ENCODE peak calls at places on chromosome 21, in six cellular contexts. B is fibroblast of villous mesenchyme; H is IMR-90; I is CD4-positive, alpha-beta T cell; R is HCT116; A is astrocyte of the cerebellum. P is an unnamed sample.

GRCh38 chr21:37407719-37408455 is 41.3 kb downstream of the DYRK1A start:
- DNase-seq in B (peak; percentile 55), R (no peak), I (no peak), A (no peak), H (peak; percentile 63), P (peak; percentile 45)

GRCh38 chr21:14530574-14530973 is 15.5 kb downstream of the SAMSN1 start:
- DNase-seq in A (no peak), B (no peak), I (no peak), R (no peak), H (no peak), P (no peak)

GRCh38 chr21:42440187-42440792 is 36.6 kb downstream of the UBASH3A start:
- DNase-seq in I (no peak), R (no peak), B (no peak), A (no peak), H (no peak), P (no peak)

GRCh38 chr21:42239556-42239955 is 20.6 kb downstream of the ABCG1 start:
- DNase-seq in R (no peak), A (no peak), I (no peak), B (no peak), H (no peak), P (no peak)

GRCh38 chr21:17461014-17461413 is 51.8 kb upstream of the CXADR start:
- DNase-seq in B (peak; percentile 78), I (no peak), R (no peak), A (peak; percentile 16), H (peak; percentile 92), P (peak; percentile 91)

GRCh38 chr21:37300114-37300746 is 33.1 kb upstream of the VPS26C start:
- DNase-seq in B (no peak), H (no peak), R (no peak), A (no peak), I (no peak), P (no peak)

GRCh38 chr21:38037416-38037815 is 121.2 kb upstream of the KCNJ6 start:
- DNase-seq in B (peak; percentile 5), R (no peak), A (no peak), I (no peak), H (no peak), P (peak; percentile 16)

GRCh38 chr21:15051652-15052554 is 12.9 kb downstream of the NRIP1 start:
- DNase-seq in R (no peak), H (peak; percentile 47), A (no peak), B (peak; percentile 78), I (no peak), P (peak; percentile 50)

GRCh38 chr21:41045534-41046268 is 122.3 kb upstream of the BACE2 start:
- DNase-seq in A (no peak), I (no peak), B (no peak), R (no peak), H (no peak), P (no peak)

GRCh38 chr21:34202553-34203332 is 129.4 kb downstream of the MRPS6 start:
- DNase-seq in R (peak; percentile 3), H (no peak), I (no peak), A (no peak), B (peak; percentile 76), P (no peak)

GRCh38 chr21:41580758-41581554 is 73.0 kb upstream of the TMPRSS2 start:
- DNase-seq in I (no peak), A (no peak), H (no peak), R (no peak), B (no peak), P (no peak)

GRCh38 chr21:43271452-43272020 is 102.7 kb downstream of the CRYAA start:
- DNase-seq in R (no peak), A (no peak), H (no peak), I (no peak), B (no peak), P (no peak)

GRCh38 chr21:27085387-27085786 is 118.5 kb upstream of the ADAMTS5 start:
- DNase-seq in H (no peak), A (no peak), B (no peak), I (no peak), R (no peak), P (no peak)

GRCh38 chr21:41500931-41501381 is 7.0 kb downstream of the TMPRSS2 start:
- DNase-seq in H (no peak), R (no peak), B (no peak), I (no peak), A (no peak), P (no peak)

GRCh38 chr21:36692844-36693143 is 6.1 kb upstream of the SIM2 start:
- DNase-seq in A (no peak), H (no peak), R (no peak), B (no peak), I (no peak), P (no peak)

GRCh38 chr21:44333701-44334636 is 5.2 kb downstream of the CFAP410 start:
- DNase-seq in R (no peak), A (no peak), B (no peak), I (no peak), H (no peak), P (no peak)

GRCh38 chr21:44334637-44335030 is 4.6 kb downstream of the CFAP410 start:
- DNase-seq in H (no peak), A (no peak), B (no peak), I (no peak), R (no peak), P (no peak)

GRCh38 chr21:44331650-44332306 is 7.4 kb downstream of the CFAP410 start:
- DNase-seq in A (no peak), B (peak; percentile 45), R (no peak), H (peak; percentile 15), I (no peak), P (peak; percentile 9)

GRCh38 chr21:44332383-44332782 is 6.8 kb downstream of the CFAP410 start:
- DNase-seq in I (no peak), H (no peak), B (no peak), R (no peak), A (no peak), P (no peak)

DNA sequence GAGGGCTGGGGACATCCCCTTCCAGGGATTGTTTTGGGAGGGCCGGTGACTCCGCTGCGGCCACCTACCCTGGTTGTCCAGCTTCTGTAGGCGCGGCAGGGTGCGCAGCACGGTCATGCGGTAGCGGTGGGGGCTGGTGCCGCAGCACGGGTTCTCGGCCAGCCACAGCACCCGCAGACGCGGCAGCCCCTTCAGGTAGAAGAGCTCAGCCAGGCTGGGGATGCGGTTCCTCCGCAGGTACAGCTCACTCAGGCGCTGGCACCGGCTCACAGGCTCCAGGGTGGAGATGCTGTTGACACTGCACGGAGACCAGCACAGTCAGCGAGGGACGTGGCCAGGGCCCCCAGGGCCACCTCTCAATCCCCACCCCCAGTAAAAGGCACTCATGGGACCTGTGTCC is 6.2 kb downstream of the CFAP410 start:
- DNase-seq in A (no peak), R (no peak), I (no peak), B (no peak), H (no peak), P (no peak)
- TF ChIP-seq CTCF in A (no peak), R (no peak), I (no peak), B (no peak), H (no peak), P (no peak)

GRCh38 chr21:45643021-45643980 is at the start of gene PCBP3:
- DNase-seq in B (peak; percentile 94), A (peak; percentile 84), R (peak; percentile 61), H (peak; percentile 89), I (peak; percentile 95), P (peak; percentile 96)
- TF ChIP-seq CTCF in B (no peak), A (no peak), R (no peak), H (no peak), I (no peak), P (no peak)

GRCh38 chr21:44800103-44800502 is 1.5 kb downstream of the UBE2G2 start:
- DNase-seq in B (peak; percentile 76), R (no peak), H (peak; percentile 59), A (no peak), I (no peak), P (peak; percentile 69)
- TF ChIP-seq CTCF in B (peak; percentile 59), R (no peak), H (peak; percentile 40), A (peak; percentile 49), I (no peak), P (peak; percentile 41)

DNA sequence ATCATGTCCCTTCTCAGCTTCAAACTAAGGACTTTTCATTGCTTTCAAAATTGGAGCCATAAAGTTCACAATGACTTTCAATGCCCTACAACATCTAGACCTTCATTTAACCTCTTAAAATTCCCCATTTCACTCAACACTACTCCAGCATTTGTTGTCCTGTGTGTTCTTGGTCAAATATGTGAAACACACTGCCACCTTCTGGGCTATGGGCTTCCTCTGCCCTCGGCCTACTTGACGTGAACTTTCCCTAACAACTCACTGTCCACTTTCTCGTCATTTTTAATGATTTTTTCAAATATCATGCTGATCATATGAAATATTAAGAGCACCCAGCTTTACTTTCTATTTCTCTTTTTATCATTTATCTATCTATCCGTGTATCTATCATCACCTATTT is 2018.4 kb downstream of the NCAM2 start:
- DNase-seq in I (no peak), H (no peak), A (no peak), R (no peak), B (no peak), P (no peak)
- TF ChIP-seq CTCF in I (no peak), H (no peak), A (no peak), R (no peak), B (no peak), P (no peak)